ENCODE peak calls at places on chromosomes 2 and 18, in five cellular contexts. N is H54, F is spleen, L is GM12891, T is IMR-90. X is an unnamed sample.

GRCh38 chr2:238389985-238390682 is 36.6 kb upstream of the ASB1 start:
- DNase-seq in L (no peak), T (peak), N (no peak), F (no peak), X (no peak)

GRCh38 chr18:77777126-77777525 is 527.5 kb downstream of the GALR1 start:
- DNase-seq in L (no peak), F (no peak), T (no peak), N (no peak), X (no peak)

GRCh38 chr2:15813481-15814266 is 126.7 kb upstream of the MYCN start:
- DNase-seq in T (no peak), N (no peak), L (no peak), F (no peak), X (no peak)

GRCh38 chr2:81647715-81648114 is 1343.2 kb upstream of the LRRTM1 start:
- DNase-seq in N (no peak), T (no peak), F (no peak), L (no peak), X (no peak)

GRCh38 chr2:216666461-216667233 is 28.7 kb downstream of the IGFBP5 start:
- DNase-seq in L (peak), F (peak), N (peak), T (peak), X (peak)

GRCh38 chr2:12903272-12903671 is 186.5 kb downstream of the TRIB2 start:
- DNase-seq in F (no peak), T (peak), L (no peak), N (no peak), X (no peak)

GRCh38 chr2:14418110-14418509 is 214.4 kb upstream of the LRATD1 start:
- DNase-seq in N (no peak), T (no peak), L (no peak), F (no peak), X (no peak)

GRCh38 chr2:241481687-241482086 is 26.7 kb downstream of the STK25 start:
- DNase-seq in F (no peak), T (no peak), L (no peak), N (no peak), X (no peak)

GRCh38 chr2:139281124-139281523 is 500.9 kb upstream of the NXPH2 start:
- DNase-seq in F (no peak), N (no peak), T (no peak), L (no peak), X (no peak)

GRCh38 chr2:24886640-24887324 is 33.3 kb downstream of the ADCY3 start:
- DNase-seq in N (no peak), F (peak), T (peak), L (no peak), X (no peak)
- TF ChIP-seq POLR2A in N (no peak), F (no peak), T (no peak), L (peak), X (no peak)

GRCh38 chr2:236569593-236569973 is at the start of gene ACKR3:
- DNase-seq in L (peak), F (peak), N (peak), T (peak), X (peak)

GRCh38 chr2:236568922-236569592 is 568 bp upstream of the ACKR3 start:
- DNase-seq in L (no peak), T (no peak), F (no peak), N (no peak), X (no peak)

GRCh38 chr2:236570081-236570979 is 705 bp downstream of the ACKR3 start:
- DNase-seq in L (no peak), T (no peak), N (no peak), F (no peak), X (no peak)

GRCh38 chr2:236566596-236566995 is 3.0 kb upstream of the ACKR3 start:
- DNase-seq in N (no peak), L (no peak), T (no peak), F (no peak), X (no peak)

DNA sequence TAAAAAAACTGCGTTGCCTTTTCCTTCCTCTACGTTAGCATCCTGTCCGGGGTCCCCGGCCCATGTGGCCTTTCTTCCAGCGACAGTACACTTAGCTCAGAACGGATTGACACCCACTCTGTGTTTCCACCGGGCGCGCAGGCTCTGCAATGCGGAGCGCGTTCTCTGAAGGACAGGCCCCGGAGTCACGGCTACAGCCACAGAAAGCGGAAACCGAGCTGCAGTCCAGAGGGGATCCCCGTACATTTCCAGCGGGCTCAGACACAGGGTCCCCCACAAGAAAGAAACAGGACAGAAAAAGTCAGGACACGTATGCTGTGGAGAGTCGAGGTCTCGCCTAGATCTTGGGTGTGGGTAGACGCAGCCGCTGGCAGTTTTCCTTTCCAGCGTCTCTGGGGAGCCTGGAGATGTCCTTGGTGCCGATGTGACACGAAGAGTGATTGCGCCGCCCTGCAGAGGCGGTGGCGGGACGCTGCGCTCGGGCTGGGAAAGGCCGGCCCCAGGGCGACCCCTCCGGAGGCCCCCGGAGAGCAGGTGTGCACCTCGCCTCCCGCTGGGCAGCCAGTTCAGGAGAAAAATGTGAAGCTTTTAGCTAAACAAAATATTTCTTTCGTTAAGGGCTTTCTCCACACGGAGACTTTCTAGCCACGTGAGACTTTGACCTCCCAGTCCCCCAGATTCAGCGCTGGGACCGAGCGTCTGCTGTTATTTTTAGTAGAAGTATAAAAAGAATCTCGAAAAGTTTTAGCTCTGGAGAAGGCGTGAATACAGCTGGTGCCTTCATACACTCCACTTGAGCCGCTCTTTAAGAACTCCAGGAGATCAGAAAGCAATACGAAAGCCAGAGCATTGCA is 1.3 kb upstream of the ACKR3 start:
- DNase-seq in F (peak), L (no peak), T (no peak), N (no peak), X (peak)
- TF ChIP-seq POLR2A in F (no peak), L (peak), T (no peak), N (no peak), X (peak)

GRCh38 chr18:50192903-50193795 is 1.8 kb downstream of the MYO5B start:
- DNase-seq in F (no peak), N (no peak), T (no peak), L (no peak), X (no peak)
- TF ChIP-seq POLR2A in F (no peak), N (no peak), T (no peak), L (no peak), X (no peak)

GRCh38 chr2:200306969-200307811 is 697 bp downstream of the SPATS2L start:
- DNase-seq in T (no peak), F (peak), N (no peak), L (peak), X (peak)
- TF ChIP-seq POLR2A in T (no peak), F (peak), N (peak), L (no peak), X (peak)

GRCh38 chr2:27581417-27582128 is 1.3 kb upstream of the ZNF512 start:
- DNase-seq in N (no peak), T (no peak), F (no peak), L (no peak), X (no peak)

GRCh38 chr2:27584597-27584996 is 1.8 kb downstream of the ZNF512 start:
- DNase-seq in N (no peak), F (no peak), T (no peak), L (no peak), X (no peak)

GRCh38 chr2:27582129-27582694 is 630 bp upstream of the ZNF512 start:
- DNase-seq in T (no peak), L (no peak), F (peak), N (no peak), X (no peak)

GRCh38 chr2:27583390-27583915 is 611 bp downstream of the ZNF512 start:
- DNase-seq in F (no peak), N (no peak), L (no peak), T (peak), X (no peak)

DNA sequence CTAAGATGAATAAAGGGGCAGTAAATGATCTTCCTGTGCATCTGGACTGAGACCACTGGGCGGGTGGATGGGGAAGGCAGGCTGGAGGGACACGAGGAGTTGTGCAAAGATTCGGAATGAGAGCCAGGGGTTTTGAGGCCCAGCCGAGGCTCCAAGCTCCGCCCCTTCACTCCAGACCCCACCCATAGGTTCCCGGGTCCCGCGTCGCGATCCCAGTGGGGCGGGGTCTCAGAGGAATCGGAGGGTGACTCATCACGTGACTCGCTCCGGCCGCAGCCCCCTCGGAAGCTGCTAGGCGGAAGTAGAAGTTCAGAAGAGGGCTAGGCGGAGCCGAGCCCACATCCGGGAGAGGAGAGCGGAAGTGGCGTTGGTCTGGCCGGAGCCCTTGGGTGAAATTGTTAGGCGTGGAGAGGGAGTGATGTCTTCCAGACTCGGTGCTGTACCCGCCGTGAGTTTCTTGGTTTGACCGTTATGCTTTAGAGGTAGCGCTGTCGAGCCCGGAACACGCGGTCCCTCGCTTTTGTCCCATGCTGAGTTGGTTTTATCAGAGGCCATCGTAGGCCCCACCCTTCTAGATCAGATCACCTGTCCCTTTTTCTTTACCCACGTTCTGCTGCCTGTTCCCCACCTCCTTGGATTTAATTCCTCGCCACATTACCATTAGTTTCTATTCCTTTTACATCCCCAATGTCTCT is at the start of gene ZNF512:
- DNase-seq in T (peak), N (peak), F (peak), L (peak), X (peak)
- TF ChIP-seq POLR2A in T (peak), N (peak), F (no peak), L (peak), X (peak)

GRCh38 chr2:23925702-23926288 is 1.1 kb downstream of the ATAD2B start:
- DNase-seq in T (peak), L (peak), N (peak), F (no peak), X (no peak)
- TF ChIP-seq POLR2A in T (no peak), L (peak), N (peak), F (peak), X (peak)

DNA sequence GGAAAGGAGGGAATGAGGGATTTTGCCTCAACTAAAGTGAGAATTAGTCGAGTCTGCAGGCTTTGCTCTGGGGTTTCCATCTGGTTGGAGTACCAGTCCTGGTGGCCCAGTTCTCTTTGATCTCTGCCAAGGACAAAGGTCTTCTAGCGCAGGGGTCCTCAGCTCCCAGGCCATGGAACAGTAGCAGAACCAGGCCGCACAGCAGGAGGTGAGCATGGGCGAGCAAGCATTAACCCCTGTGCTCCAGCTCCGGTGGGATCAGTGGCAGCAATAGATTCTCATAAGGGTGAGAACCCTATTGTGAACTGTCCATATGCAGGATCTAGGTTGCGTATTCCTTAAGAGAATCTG is 23.9 kb downstream of the MTHFD2 start:
- DNase-seq in N (no peak), F (no peak), L (no peak), T (no peak), X (no peak)
- TF ChIP-seq POLR2A in N (no peak), F (no peak), L (peak), T (no peak), X (no peak)

DNA sequence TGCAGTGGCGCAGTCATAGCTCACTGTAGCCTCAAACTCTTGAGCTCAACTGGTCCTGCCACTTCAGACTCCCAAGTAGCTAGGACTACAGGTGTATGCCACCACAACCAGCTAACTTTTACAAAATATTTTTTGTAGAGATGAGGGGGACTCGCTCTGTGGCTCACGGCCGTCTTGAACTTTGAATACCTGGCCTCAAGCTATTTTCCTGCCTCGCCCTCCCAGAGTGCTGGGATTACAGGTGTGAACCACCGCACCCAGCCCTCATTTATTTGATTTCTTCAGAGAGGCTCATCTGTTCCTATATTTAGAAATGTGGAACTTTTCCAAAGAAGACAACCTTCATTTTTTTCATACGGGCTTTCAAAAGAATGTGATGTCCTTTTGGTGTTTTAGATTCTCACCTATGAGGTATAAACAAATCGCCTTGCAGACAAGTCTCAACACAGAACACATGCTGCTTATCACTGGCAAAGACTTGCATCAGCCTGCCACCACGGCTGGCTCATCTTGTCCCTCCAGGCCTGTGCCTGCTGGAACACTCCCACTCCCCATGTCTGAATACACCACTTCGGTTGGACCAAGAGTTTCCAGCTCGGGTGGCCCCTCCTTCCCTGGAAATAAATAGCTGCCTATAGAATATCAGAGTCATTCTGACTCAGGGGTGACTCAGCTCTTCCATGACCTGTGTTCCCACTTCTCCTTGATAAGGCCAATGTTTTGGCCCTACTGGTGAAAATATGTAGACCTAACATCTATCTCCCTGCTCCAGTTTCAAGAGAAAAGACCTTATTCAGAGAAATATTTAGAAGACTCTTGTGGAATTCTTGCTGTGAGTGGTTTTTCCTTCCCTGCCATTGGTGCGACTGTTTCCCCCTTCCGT is 202.6 kb downstream of the TGIF1 start:
- DNase-seq in F (no peak), T (peak), N (peak), L (no peak), X (peak)
- TF ChIP-seq POLR2A in F (no peak), T (peak), N (peak), L (no peak), X (no peak)

GRCh38 chr2:176269319-176270099 is at the start of gene MTX2:
- DNase-seq in N (peak), F (peak), L (peak), T (peak), X (peak)
- TF ChIP-seq POLR2A in N (peak), F (no peak), L (peak), T (peak), X (peak)

GRCh38 chr2:17814601-17815000 is 1.7 kb upstream of the MSGN1 start:
- DNase-seq in F (no peak), N (no peak), T (no peak), L (no peak), X (no peak)

GRCh38 chr2:17813015-17813741 is 3.1 kb upstream of the MSGN1 start:
- DNase-seq in L (no peak), T (peak), N (no peak), F (no peak), X (no peak)

GRCh38 chr2:17815466-17816184 is 635 bp upstream of the MSGN1 start:
- DNase-seq in T (no peak), N (no peak), L (no peak), F (no peak), X (no peak)

GRCh38 chr2:17816396-17817245 is at the start of gene MSGN1:
- DNase-seq in F (no peak), N (no peak), L (no peak), T (no peak), X (no peak)

GRCh38 chr2:17813742-17814458 is 2.4 kb upstream of the MSGN1 start:
- DNase-seq in N (no peak), F (no peak), T (no peak), L (peak), X (no peak)
- TF ChIP-seq POLR2A in N (no peak), F (no peak), T (no peak), L (no peak), X (no peak)